ENCODE peak calls at places on chromosomes 12 and 14, in eight cellular contexts. G is lower lobe of right lung; P is foreskin fibroblast; H is PC-9; B is IMR-90; R is AG04450; A is hepatocyte; Q is CD4-positive, alpha-beta memory T cell. W is an unnamed sample.

GRCh38 chr14:36619853-36620252 is 37.4 kb upstream of the NKX2-8 start:
- DNase-seq in G (no peak), P (no peak), H (no peak), B (no peak), R (no peak), A (no peak), Q (no peak), W (no peak)

GRCh38 chr12:12718853-12719252 is 1.7 kb downstream of the CDKN1B start:
- DNase-seq in G (no peak), P (peak; percentile 59), H (no peak), B (peak; percentile 76), R (no peak), A (no peak), Q (peak; percentile 35), W (peak; percentile 33)

GRCh38 chr14:79451601-79452000 is 759.7 kb downstream of the DIO2 start:
- DNase-seq in G (no peak), P (no peak), H (no peak), B (no peak), R (no peak), A (no peak), Q (no peak), W (no peak)

GRCh38 chr14:102778616-102779351 is 1.5 kb downstream of the TRAF3 start:
- DNase-seq in G (no peak), P (no peak), H (no peak), B (peak; percentile 19), R (no peak), A (no peak), Q (peak; percentile 29), W (no peak)

GRCh38 chr14:82431031-82431430 is 897.4 kb upstream of the SEL1L start:
- DNase-seq in G (no peak), P (no peak), H (no peak), B (no peak), R (no peak), A (no peak), Q (no peak), W (no peak)

GRCh38 chr12:57591567-57592325 is 754 bp downstream of the PIP4K2C start:
- DNase-seq in G (no peak), P (peak; percentile 57), H (peak; percentile 33), B (peak; percentile 21), R (no peak), A (peak; percentile 65), Q (no peak), W (no peak)

GRCh38 chr12:13173012-13173441 is 23.5 kb upstream of the EMP1 start:
- DNase-seq in G (no peak), P (peak; percentile 95), H (no peak), B (peak; percentile 75), R (peak; percentile 53), A (peak; percentile 63), Q (no peak), W (peak; percentile 73)

GRCh38 chr14:93938766-93939303 is 11.7 kb downstream of the FAM181A start:
- DNase-seq in G (no peak), P (no peak), H (no peak), B (no peak), R (no peak), A (no peak), Q (no peak), W (no peak)

GRCh38 chr12:66111605-66112004 is 18.9 kb downstream of the LLPH start:
- DNase-seq in G (no peak), P (peak; percentile 71), H (no peak), B (no peak), R (no peak), A (no peak), Q (no peak), W (no peak)

GRCh38 chr12:84756961-84757360 is 155.6 kb downstream of the SLC6A15 start:
- DNase-seq in G (no peak), P (peak; percentile 75), H (no peak), B (peak; percentile 73), R (peak; percentile 34), A (no peak), Q (no peak), W (peak; percentile 51)

GRCh38 chr14:64707661-64708060 is 3.4 kb downstream of the PLEKHG3 start:
- DNase-seq in G (no peak), P (peak; percentile 72), H (no peak), B (peak; percentile 85), R (peak; percentile 53), A (peak; percentile 83), Q (peak; percentile 37), W (peak; percentile 78)

GRCh38 chr12:94561943-94562411 is 88.4 kb downstream of the TMCC3 start:
- DNase-seq in G (no peak), P (peak; percentile 66), H (peak; percentile 74), B (no peak), R (no peak), A (no peak), Q (no peak), W (peak; percentile 24)

GRCh38 chr14:76564471-76565119 is 188.7 kb downstream of the ESRRB start:
- DNase-seq in G (no peak), P (no peak), H (no peak), B (no peak), R (no peak), A (no peak), Q (no peak), W (no peak)

GRCh38 chr12:122834229-122834920 is 882 bp upstream of the HIP1R start:
- DNase-seq in G (peak; percentile 59), P (peak; percentile 85), H (peak; percentile 67), B (peak; percentile 44), R (no peak), A (peak; percentile 83), Q (peak; percentile 21), W (peak; percentile 56)

GRCh38 chr12:82069931-82070514 is 288.2 kb downstream of the CCDC59 start:
- DNase-seq in G (no peak), P (no peak), H (no peak), B (no peak), R (no peak), A (no peak), Q (no peak), W (no peak)

GRCh38 chr12:100141666-100141997 is 1.0 kb downstream of the BLTP3B start:
- DNase-seq in G (no peak), P (peak; percentile 91), H (no peak), B (peak; percentile 92), R (peak; percentile 61), A (peak; percentile 70), Q (peak; percentile 12), W (peak; percentile 89)

GRCh38 chr14:60722163-60722835 is 1.9 kb downstream of the SIX4 start:
- DNase-seq in G (peak; percentile 47), P (peak; percentile 81), H (peak; percentile 62), B (peak; percentile 79), R (no peak), A (peak; percentile 61), Q (peak; percentile 6), W (peak; percentile 75)

GRCh38 chr14:103847439-103847953 is at the start of gene PPP1R13B:
- DNase-seq in G (peak; percentile 94), P (peak; percentile 95), H (peak; percentile 95), B (peak; percentile 71), R (peak; percentile 30), A (peak; percentile 98), Q (peak; percentile 92), W (peak; percentile 82)

GRCh38 chr14:103846569-103847438 is 571 bp downstream of the PPP1R13B start:
- DNase-seq in G (peak; percentile 67), P (peak; percentile 36), H (peak; percentile 19), B (no peak), R (no peak), A (no peak), Q (no peak), W (no peak)

GRCh38 chr14:103849151-103850013 is 2.0 kb upstream of the PPP1R13B start:
- DNase-seq in G (peak; percentile 34), P (no peak), H (no peak), B (no peak), R (no peak), A (no peak), Q (no peak), W (no peak)

GRCh38 chr14:103847954-103848719 is 762 bp upstream of the PPP1R13B start:
- DNase-seq in G (peak; percentile 61), P (peak; percentile 44), H (peak; percentile 30), B (no peak), R (no peak), A (peak; percentile 81), Q (peak; percentile 7), W (no peak)

GRCh38 chr14:103848720-103849077 is 1.3 kb upstream of the PPP1R13B start:
- DNase-seq in G (no peak), P (no peak), H (no peak), B (no peak), R (no peak), A (no peak), Q (no peak), W (no peak)
- H3K4me3 ChIP-seq in G (peak overlapping the region; percentile 77), P (no peak overlapping the region), H (no peak overlapping the region), B (no peak overlapping the region), R (no peak overlapping the region), A (no peak overlapping the region), Q (no peak overlapping the region), W (no peak overlapping the region)

GRCh38 chr12:47811581-47812484 is 7.9 kb downstream of the HDAC7 start:
- DNase-seq in G (no peak), P (peak; percentile 86), H (no peak), B (peak; percentile 86), R (no peak), A (no peak), Q (no peak), W (peak; percentile 82)
- H3K4me3 ChIP-seq in G (peak overlapping the region; percentile 50), P (peak overlapping the region; percentile 46), H (peak overlapping the region; percentile 40), B (no peak overlapping the region), R (no peak overlapping the region), A (no peak overlapping the region), Q (peak overlapping the region; percentile 57), W (no peak overlapping the region)

DNA sequence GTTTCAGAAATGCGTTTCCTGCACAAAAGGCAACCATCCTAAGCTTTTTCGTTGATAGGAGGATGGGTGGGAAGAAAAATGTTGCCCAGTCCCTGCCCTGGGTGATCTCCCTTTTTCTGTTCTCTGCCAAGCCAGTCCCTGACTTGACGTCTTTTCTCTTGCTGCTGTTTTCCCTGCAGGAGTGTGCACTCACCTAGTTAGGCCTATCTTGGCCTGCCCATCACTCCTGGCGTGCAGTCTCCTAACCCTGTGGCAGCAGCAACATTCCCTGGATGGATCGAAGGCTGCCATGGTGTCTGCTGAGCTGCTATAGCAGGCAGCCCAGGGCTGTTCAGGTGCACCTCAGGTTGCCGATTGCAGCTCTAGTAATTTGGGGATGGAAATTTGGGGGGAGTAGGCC is 1.2 kb downstream of the UNC119B start:
- DNase-seq in G (no peak), P (no peak), H (no peak), B (no peak), R (no peak), A (no peak), Q (no peak), W (no peak)
- H3K4me3 ChIP-seq in G (peak overlapping the region; percentile 93), P (peak overlapping the region; percentile 71), H (peak overlapping the region; percentile 87), B (peak overlapping the region; percentile 93), R (peak overlapping the region; percentile 75), A (peak overlapping the region; percentile 100), Q (peak overlapping the region; percentile 68), W (peak overlapping the region; percentile 80)

GRCh38 chr12:67573456-67573855 is 75.1 kb upstream of the DYRK2 start:
- DNase-seq in G (no peak), P (no peak), H (no peak), B (no peak), R (no peak), A (no peak), Q (no peak), W (no peak)

GRCh38 chr12:67568055-67568454 is 80.5 kb upstream of the DYRK2 start:
- DNase-seq in G (no peak), P (no peak), H (no peak), B (no peak), R (no peak), A (no peak), Q (no peak), W (no peak)

DNA sequence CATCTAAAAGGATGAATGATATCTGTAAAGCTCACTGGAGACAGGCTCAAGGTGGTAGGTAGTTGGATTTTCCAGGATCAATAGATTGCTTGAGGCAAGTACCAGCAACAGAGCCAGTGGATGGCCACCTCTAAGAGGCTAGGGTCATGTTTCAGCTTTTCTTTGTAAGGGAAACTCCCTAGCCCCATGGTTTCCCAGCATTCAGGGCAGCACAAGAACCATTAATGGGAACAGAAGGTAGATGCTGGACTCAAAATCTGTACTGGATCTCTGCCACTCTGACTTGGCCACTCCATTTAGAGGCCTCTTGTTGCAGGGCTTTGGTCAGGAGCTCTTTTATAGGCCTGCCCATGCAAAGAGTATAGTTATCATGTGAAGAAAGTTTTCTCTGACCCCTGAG is 76.1 kb upstream of the DYRK2 start:
- DNase-seq in G (no peak), P (no peak), H (no peak), B (no peak), R (no peak), A (no peak), Q (no peak), W (no peak)
- H3K4me3 ChIP-seq in G (no peak overlapping the region), P (no peak overlapping the region), H (no peak overlapping the region), B (no peak overlapping the region), R (no peak overlapping the region), A (no peak overlapping the region), Q (no peak overlapping the region), W (no peak overlapping the region)